ENCODE peak calls at places on chromosome 22, in nine cellular contexts. B is tibial nerve, R is GM12878, T is transverse colon, J is HCT116, I is K562, U is right lobe of liver, D is A549, Q is IMR-90. F is an unnamed sample.

GRCh38 chr22:27875951-27876350 is 43.1 kb downstream of the PITPNB start:
- DNase-seq in B (no peak), R (no peak), T (no peak), J (no peak), I (no peak), U (no peak), D (no peak), Q (no peak), F (no peak)

GRCh38 chr22:29331213-29331612 is 15.7 kb upstream of the RASL10A start:
- DNase-seq in B (no peak), R (no peak), T (no peak), J (no peak), I (no peak), U (no peak), D (no peak), Q (no peak), F (no peak)

GRCh38 chr22:48793949-48794348 is 1033.7 kb downstream of the BRD1 start:
- DNase-seq in B (no peak), R (no peak), T (no peak), J (no peak), I (no peak), U (no peak), D (no peak), Q (no peak), F (no peak)

GRCh38 chr22:41504397-41504796 is 35.5 kb downstream of the ACO2 start:
- DNase-seq in B (no peak), R (no peak), T (no peak), J (no peak), I (no peak), U (no peak), D (no peak), Q (no peak), F (no peak)

GRCh38 chr22:42291287-42291686 is 20.8 kb upstream of the TCF20 start:
- DNase-seq in B (no peak), R (no peak), T (no peak), J (no peak), I (no peak), U (no peak), D (no peak), Q (no peak), F (no peak)

GRCh38 chr22:19755722-19756287 is 4.8 kb upstream of the TBX1 start:
- DNase-seq in B (no peak), R (no peak), T (no peak), J (no peak), I (peak; percentile 67), U (no peak), D (no peak), Q (no peak), F (no peak)

GRCh38 chr22:47187558-47187957 is 425.1 kb downstream of the TBC1D22A start:
- DNase-seq in B (no peak), R (no peak), T (no peak), J (no peak), I (no peak), U (no peak), D (no peak), Q (no peak), F (no peak)

GRCh38 chr22:24069721-24070120 is 58.6 kb downstream of the CABIN1 start:
- DNase-seq in B (no peak), R (no peak), T (peak; percentile 53), J (no peak), I (no peak), U (no peak), D (no peak), Q (no peak), F (no peak)

GRCh38 chr22:23066200-23067022 is 3.9 kb upstream of the GNAZ start:
- DNase-seq in B (no peak), R (no peak), T (peak; percentile 2), J (no peak), I (no peak), U (no peak), D (no peak), Q (no peak), F (peak; percentile 69)

GRCh38 chr22:49310354-49310753 is 517.3 kb downstream of the BRD1 start:
- DNase-seq in B (no peak), R (no peak), T (no peak), J (no peak), I (no peak), U (peak; percentile 18), D (no peak), Q (no peak), F (no peak)

GRCh38 chr22:46593211-46593676 is 26.9 kb upstream of the GRAMD4 start:
- DNase-seq in B (no peak), R (no peak), T (peak; percentile 55), J (no peak), I (no peak), U (peak; percentile 49), D (no peak), Q (no peak), F (no peak)

GRCh38 chr22:38949889-38950405 is 7.5 kb upstream of the APOBEC3A start:
- DNase-seq in B (no peak), R (no peak), T (no peak), J (no peak), I (no peak), U (no peak), D (no peak), Q (no peak), F (no peak)

GRCh38 chr22:48678171-48679135 is 1149.2 kb downstream of the BRD1 start:
- DNase-seq in B (no peak), R (no peak), T (no peak), J (no peak), I (no peak), U (no peak), D (no peak), Q (no peak), F (no peak)

GRCh38 chr22:20588092-20588842 is 80.9 kb downstream of the MED15 start:
- DNase-seq in B (no peak), R (no peak), T (no peak), J (no peak), I (no peak), U (no peak), D (no peak), Q (no peak), F (no peak)

GRCh38 chr22:45884201-45885067 is 92.5 kb downstream of the WNT7B start:
- DNase-seq in B (no peak), R (no peak), T (no peak), J (no peak), I (no peak), U (no peak), D (no peak), Q (no peak), F (no peak)

DNA sequence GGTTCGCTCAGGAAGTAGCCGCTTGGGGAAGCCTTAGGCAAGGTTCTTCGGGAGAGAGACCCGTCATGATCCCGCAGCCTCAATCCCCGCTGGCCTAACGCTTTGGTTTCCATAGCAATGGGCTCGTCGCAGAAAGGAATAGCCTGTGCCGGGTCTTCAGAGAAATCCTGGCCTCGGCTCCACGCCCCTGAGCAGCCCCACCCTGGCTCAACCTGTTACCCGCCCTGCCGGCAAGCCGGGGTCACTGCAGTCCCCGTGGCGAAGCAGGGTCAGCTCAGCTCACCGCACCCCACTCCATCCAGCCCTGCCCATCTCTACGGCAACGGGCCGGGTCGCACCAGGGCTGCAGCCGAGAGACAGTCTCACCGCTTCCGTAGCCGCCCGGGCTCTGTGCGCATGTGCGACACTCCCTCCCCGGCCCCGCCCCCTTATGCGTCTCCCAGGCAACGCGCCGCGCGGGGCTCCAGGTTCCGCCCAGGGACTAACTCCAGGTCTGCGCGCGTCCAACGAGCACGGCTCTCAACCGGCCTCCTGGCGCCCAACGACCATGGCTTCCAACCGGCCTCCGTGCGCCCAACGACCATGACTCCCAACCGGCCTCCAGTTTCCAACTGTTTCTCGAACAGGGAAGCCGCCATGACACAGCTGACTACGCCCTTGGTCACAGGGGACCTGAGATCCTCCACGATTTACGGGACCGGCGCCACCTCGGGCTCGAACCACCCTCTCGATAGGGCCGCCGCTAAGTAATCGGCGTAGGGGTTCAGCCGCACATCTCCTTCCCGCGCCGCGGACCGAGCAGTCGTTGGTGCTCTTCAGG is at the start of gene DUSP18:
- DNase-seq in B (peak; percentile 91), R (peak; percentile 64), T (peak; percentile 98), J (peak; percentile 81), I (peak; percentile 96), U (peak; percentile 97), D (peak; percentile 93), Q (peak; percentile 79), F (peak; percentile 99)
- TF ChIP-seq POLR2A in B (peak; percentile 53), R (peak; percentile 82), T (peak; percentile 75), J (peak; percentile 78), I (peak; percentile 79), U (no peak), D (peak; percentile 63), Q (no peak), F (no peak)

DNA sequence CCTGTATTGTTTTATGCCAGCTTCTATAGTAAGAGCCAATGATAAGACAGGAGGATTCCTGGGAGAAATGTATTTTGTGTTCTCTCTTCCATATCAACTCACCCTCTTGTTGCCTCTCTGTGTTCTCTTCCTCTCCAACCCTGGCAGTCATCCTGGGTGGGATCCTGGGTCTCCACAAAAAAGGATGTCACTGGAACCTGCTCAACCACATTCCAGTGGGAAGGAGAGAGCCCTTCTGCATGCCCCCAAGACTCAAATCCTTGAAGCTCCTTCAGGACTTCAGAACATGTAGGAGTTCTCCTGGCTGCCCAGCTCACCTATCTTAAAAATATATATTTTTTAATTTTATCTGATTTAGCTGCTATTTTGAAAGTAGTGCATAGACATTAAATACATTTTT is 26.1 kb downstream of the APOL6 start:
- DNase-seq in B (no peak), R (no peak), T (no peak), J (no peak), I (no peak), U (no peak), D (no peak), Q (no peak), F (no peak)
- TF ChIP-seq CTCF in B (no peak), R (no peak), T (no peak), J (no peak), I (no peak), U (no peak), D (no peak), Q (no peak), F (no peak)

DNA sequence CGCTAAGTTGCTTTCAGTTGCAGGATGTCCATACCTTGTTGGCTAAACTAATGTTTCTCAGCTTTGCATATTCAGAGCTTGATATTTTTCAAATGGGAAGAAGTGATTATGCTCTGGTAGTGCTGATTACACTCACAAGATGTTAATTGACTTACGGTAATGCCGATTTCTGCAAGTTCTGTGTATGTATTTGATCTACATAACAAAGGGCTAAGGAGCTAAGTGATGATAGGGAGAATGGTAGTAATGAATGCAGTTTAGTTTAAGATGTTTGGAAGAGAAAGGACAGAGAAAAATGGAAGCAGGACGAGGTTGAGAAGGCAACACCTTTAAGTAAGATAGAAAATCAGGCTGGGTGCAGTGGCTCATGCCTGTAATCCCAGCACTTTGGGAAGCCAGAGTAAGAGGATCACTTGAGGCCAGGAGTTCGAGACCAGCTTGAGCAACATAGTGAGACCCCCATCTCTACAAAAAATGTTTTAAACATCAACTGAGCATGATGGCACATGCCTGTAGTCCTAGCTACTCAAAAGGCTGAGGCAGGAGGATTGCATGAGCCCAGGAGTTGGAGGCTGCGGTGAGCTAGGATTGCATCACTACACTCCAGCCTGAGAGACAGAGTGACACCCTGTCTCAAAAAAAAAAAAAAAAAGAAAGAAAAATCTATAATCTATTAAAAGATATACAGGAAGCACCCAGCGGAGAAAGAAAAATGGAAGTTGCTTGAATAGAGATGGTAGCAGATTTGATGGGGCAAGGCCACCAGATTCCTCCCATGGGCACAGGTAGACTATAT is 61.6 kb downstream of the FAM83F start:
- DNase-seq in B (no peak), R (no peak), T (no peak), J (no peak), I (no peak), U (no peak), D (no peak), Q (no peak), F (no peak)
- TF ChIP-seq POLR2A in B (no peak), R (no peak), T (no peak), J (no peak), I (no peak), U (no peak), D (no peak), Q (no peak), F (no peak)

GRCh38 chr22:37674248-37674647 is 1.2 kb upstream of the LGALS1 start:
- DNase-seq in B (no peak), R (no peak), T (no peak), J (no peak), I (no peak), U (no peak), D (no peak), Q (no peak), F (no peak)
- TF ChIP-seq CTCF in B (no peak), R (no peak), T (no peak), J (no peak), I (no peak), U (no peak), D (no peak), Q (no peak), F (no peak)

F was measured in lower leg skin.